ENCODE peak calls at places on chromosomes 11 and 22, in eight cellular contexts. M is MV-4-11; C is Daoy; H is SW 1271; Z is fibroblast of the conjunctiva; A is NCI-H774; R is stimulated activated CD8-positive, alpha-beta memory T cell treated with anti-CD3 and anti-CD28 coated beads, Interleukin-7, amount 100 ng/mL, for 1 hour; I is HEK293T. J is an unnamed sample.

GRCh38 chr11:8205566-8205965 is 36.7 kb upstream of the RIC3 start:
- DNase-seq in H (no peak), Z (no peak), A (no peak), R (no peak), M (no peak), I (no peak), C (no peak), J (no peak)

GRCh38 chr11:46333129-46333947 is 13.9 kb upstream of the DGKZ start:
- DNase-seq in Z (no peak), I (no peak), R (no peak), C (no peak), M (peak), A (peak), H (no peak), J (no peak)

GRCh38 chr22:31083923-31084810 is 3.0 kb downstream of the SMTN start:
- DNase-seq in I (no peak), A (no peak), R (no peak), H (no peak), M (no peak), Z (no peak), C (no peak), J (peak)

GRCh38 chr11:2448661-2449547 is 4.1 kb downstream of the KCNQ1 start:
- DNase-seq in H (no peak), C (no peak), M (no peak), R (no peak), A (no peak), Z (no peak), I (no peak), J (no peak)

GRCh38 chr11:114291847-114292680 is 4.1 kb upstream of the NNMT start:
- DNase-seq in M (no peak), I (no peak), H (no peak), A (no peak), C (peak), R (no peak), Z (no peak), J (no peak)

GRCh38 chr11:68962527-68963250 is 18.1 kb downstream of the MRGPRD start:
- DNase-seq in M (no peak), R (no peak), Z (no peak), C (no peak), I (no peak), H (no peak), A (no peak), J (peak)

GRCh38 chr22:48541401-48542098 is 1286.1 kb downstream of the BRD1 start:
- DNase-seq in A (no peak), C (no peak), I (no peak), R (no peak), M (no peak), Z (no peak), H (no peak), J (no peak)

GRCh38 chr11:69352715-69353325 is 58.9 kb downstream of the MYEOV start:
- DNase-seq in M (peak), R (no peak), H (peak), C (peak), I (no peak), A (no peak), Z (peak), J (no peak)

GRCh38 chr11:73156114-73156513 is 14.0 kb upstream of the FCHSD2 start:
- DNase-seq in I (no peak), M (no peak), C (no peak), R (no peak), A (no peak), Z (no peak), H (no peak), J (no peak)

J was measured in HT-29.